ENCODE peak calls at places on chromosomes 13 and 19, in ten cellular contexts. K, D, Z, Q, X, A, P, Y, I and L are unnamed samples.

GRCh38 chr19:42293539-42293938 is 8.4 kb upstream of the PRR19 start:
- DNase-seq in I (no peak), A (no peak), D (no peak), Z (no peak), X (no peak), Q (no peak), Y (no peak), K (no peak), P (no peak), L (no peak)

GRCh38 chr19:1997353-1998233 is 17.9 kb downstream of the BTBD2 start:
- DNase-seq in K (no peak), P (no peak), D (no peak), Y (no peak), X (no peak), I (no peak), Z (no peak), Q (no peak), A (no peak), L (peak; percentile 32)

GRCh38 chr13:30088312-30088855 is 219.0 kb downstream of the KATNAL1 start:
- DNase-seq in D (no peak), A (no peak), I (no peak), X (no peak), Z (no peak), Y (no peak), P (no peak), K (no peak), Q (no peak), L (no peak)

GRCh38 chr13:48502601-48503319 is 30.1 kb downstream of the RCBTB2 start:
- DNase-seq in X (no peak), Q (no peak), P (no peak), D (no peak), A (no peak), I (no peak), K (no peak), Z (no peak), Y (no peak), L (no peak)

GRCh38 chr13:33105387-33106005 is 89.3 kb downstream of the KL start:
- DNase-seq in Y (no peak), Q (no peak), X (no peak), I (no peak), Z (no peak), D (no peak), K (no peak), A (no peak), P (no peak), L (no peak)

GRCh38 chr13:73064991-73065390 is 6.2 kb downstream of the KLF5 start:
- DNase-seq in X (no peak), D (no peak), Y (no peak), Z (no peak), P (no peak), A (no peak), I (no peak), K (no peak), Q (no peak), L (no peak)

GRCh38 chr19:33293255-33294057 is 8.9 kb downstream of the CEBPA start:
- DNase-seq in Z (no peak), A (peak; percentile 80), I (no peak), P (no peak), Q (no peak), K (peak; percentile 88), D (peak; percentile 34), Y (peak; percentile 39), X (peak; percentile 84), L (peak; percentile 63)

GRCh38 chr13:41505209-41505835 is 48.0 kb downstream of the RGCC start:
- DNase-seq in I (no peak), Z (no peak), Y (no peak), D (no peak), A (peak; percentile 92), X (peak; percentile 94), P (no peak), K (peak; percentile 95), Q (no peak), L (no peak)

GRCh38 chr19:47296036-47296435 is 13.6 kb upstream of the C5AR1 start:
- DNase-seq in A (peak; percentile 89), Y (peak; percentile 92), P (peak; percentile 86), D (peak; percentile 55), I (peak; percentile 81), K (peak; percentile 69), Z (peak; percentile 68), Q (peak; percentile 45), X (peak; percentile 80), L (peak; percentile 85)

GRCh38 chr13:30798776-30799625 is 63.7 kb downstream of the ALOX5AP start:
- DNase-seq in Q (no peak), Z (no peak), A (peak; percentile 13), D (no peak), X (peak; percentile 50), K (peak; percentile 85), Y (no peak), P (no peak), I (no peak), L (no peak)

GRCh38 chr19:18208098-18208951 is 4.5 kb upstream of the RAB3A start:
- DNase-seq in D (no peak), I (peak; percentile 73), Z (peak; percentile 35), Q (peak; percentile 37), A (peak; percentile 89), X (peak; percentile 91), Y (no peak), K (peak; percentile 79), P (no peak), L (peak; percentile 56)

GRCh38 chr13:76462003-76462402 is 424.2 kb downstream of the KCTD12 start:
- DNase-seq in I (no peak), D (no peak), K (no peak), A (peak; percentile 44), Z (no peak), Q (no peak), X (no peak), P (no peak), Y (no peak), L (no peak)

GRCh38 chr13:51731759-51732158 is 72.2 kb downstream of the DHRS12 start:
- DNase-seq in K (peak; percentile 70), Y (no peak), A (peak; percentile 88), D (peak; percentile 44), Q (no peak), X (peak; percentile 66), I (no peak), P (no peak), Z (no peak), L (no peak)

GRCh38 chr19:21566073-21566472 is 60.7 kb downstream of the ZNF429 start:
- DNase-seq in P (no peak), X (no peak), I (no peak), Y (no peak), K (no peak), A (no peak), Q (no peak), D (no peak), Z (no peak), L (no peak)